ENCODE peak calls at places on chromosome 19, in four cellular contexts. E is NCI-H1930, C is Calu3, Q is GM12864. D is an unnamed sample.

GRCh38 chr19:52492201-52492960 is 35.1 kb upstream of the ZNF808 start:
- DNase-seq in Q (no peak), C (no peak), E (no peak), D (peak; percentile 83)

GRCh38 chr19:10565028-10565566 is 713 bp downstream of the KRI1 start:
- DNase-seq in C (peak; percentile 29), Q (no peak), E (no peak), D (no peak)

GRCh38 chr19:29326351-29326750 is 113.4 kb upstream of the UQCRFS1 start:
- DNase-seq in C (no peak), E (no peak), Q (no peak), D (peak; percentile 32)

GRCh38 chr19:41311072-41311471 is 1.1 kb downstream of the CCDC97 start:
- DNase-seq in E (no peak), C (no peak), Q (no peak), D (no peak)

GRCh38 chr19:45097776-45098520 is 5.0 kb downstream of the PPP1R37 start:
- DNase-seq in Q (no peak), C (peak; percentile 77), E (no peak), D (no peak)

GRCh38 chr19:34712606-34713261 is 21.3 kb upstream of the ZNF181 start:
- DNase-seq in C (peak; percentile 68), Q (peak; percentile 29), E (peak; percentile 44), D (no peak)

GRCh38 chr19:15288146-15288963 is 44.0 kb downstream of the BRD4 start:
- DNase-seq in Q (no peak), C (no peak), E (no peak), D (no peak)

GRCh38 chr19:46624958-46625661 is at the start of gene PTGIR:
- DNase-seq in Q (no peak), E (no peak), C (no peak), D (no peak)

GRCh38 chr19:2040647-2041435 is 10.2 kb downstream of the MKNK2 start:
- DNase-seq in C (no peak), E (no peak), Q (no peak), D (peak; percentile 66)

GRCh38 chr19:9881720-9882119 is 46.6 kb downstream of the PIN1 start:
- DNase-seq in E (no peak), C (peak; percentile 14), Q (no peak), D (no peak)

GRCh38 chr19:5424192-5424973 is 30.8 kb upstream of the ZNRF4 start:
- DNase-seq in E (no peak), C (no peak), Q (no peak), D (no peak)

GRCh38 chr19:22144394-22144793 is 52.4 kb downstream of the ZNF676 start:
- DNase-seq in Q (no peak), C (no peak), E (no peak), D (no peak)

GRCh38 chr19:38949580-38950367 is 19.0 kb downstream of the MRPS12 start:
- DNase-seq in C (peak; percentile 93), E (peak; percentile 95), Q (peak; percentile 16), D (peak; percentile 96)

GRCh38 chr19:5494780-5495179 is 39.6 kb downstream of the ZNRF4 start:
- DNase-seq in E (no peak), C (no peak), Q (no peak), D (no peak)

GRCh38 chr19:45924891-45925447 is 10.4 kb upstream of the NANOS2 start:
- DNase-seq in E (no peak), C (no peak), Q (no peak), D (no peak)

GRCh38 chr19:10191347-10191746 is 3.4 kb downstream of the DNMT1 start:
- DNase-seq in C (no peak), Q (no peak), E (no peak), D (no peak)

GRCh38 chr19:53957448-53958167 is 5.1 kb upstream of the CACNG8 start:
- DNase-seq in Q (no peak), C (no peak), E (no peak), D (no peak)

GRCh38 chr19:4986471-4986888 is 17.6 kb downstream of the KDM4B start:
- DNase-seq in E (no peak), Q (no peak), C (no peak), D (no peak)

GRCh38 chr19:9839415-9839814 is 4.3 kb downstream of the PIN1 start:
- DNase-seq in E (no peak), Q (no peak), C (no peak), D (no peak)

GRCh38 chr19:29524201-29524911 is 1.4 kb upstream of the VSTM2B start:
- DNase-seq in E (no peak), Q (no peak), C (no peak), D (no peak)

GRCh38 chr19:29680447-29680846 is 15.2 kb downstream of the PLEKHF1 start:
- DNase-seq in E (no peak), Q (no peak), C (no peak), D (no peak)

GRCh38 chr19:55689366-55690108 is 14.5 kb downstream of the EPN1 start:
- DNase-seq in C (no peak), Q (no peak), E (no peak), D (no peak)

GRCh38 chr19:31280266-31281006 is 68.8 kb downstream of the TSHZ3 start:
- DNase-seq in Q (no peak), C (no peak), E (no peak), D (no peak)

GRCh38 chr19:42480335-42481095 is 37.8 kb upstream of the CXCL17 start:
- DNase-seq in Q (no peak), C (peak; percentile 62), E (no peak), D (no peak)

GRCh38 chr19:53196777-53197396 is 3.7 kb upstream of the ZNF665 start:
- DNase-seq in E (peak; percentile 91), Q (peak; percentile 42), C (peak; percentile 96), D (peak; percentile 98)

GRCh38 chr19:53634768-53635167 is 3.0 kb downstream of the DPRX start:
- DNase-seq in Q (no peak), E (no peak), C (no peak), D (no peak)

GRCh38 chr19:55483681-55484361 is 1.2 kb upstream of the NAT14 start:
- DNase-seq in Q (no peak), C (no peak), E (no peak), D (no peak)

GRCh38 chr19:18173054-18173571 is 500 bp upstream of the IFI30 start:
- DNase-seq in Q (no peak), E (no peak), C (no peak), D (no peak)

GRCh38 chr19:55319786-55320185 is 5.4 kb downstream of the TMEM150B start:
- DNase-seq in C (no peak), E (peak; percentile 65), Q (no peak), D (no peak)

GRCh38 chr19:41935781-41936415 is 7.6 kb upstream of the ERFL start:
- DNase-seq in E (no peak), C (no peak), Q (no peak), D (no peak)

GRCh38 chr19:29541473-29542253 is 15.9 kb downstream of the VSTM2B start:
- DNase-seq in Q (no peak), E (no peak), C (no peak), D (peak; percentile 2)

D was measured in type B pancreatic cell.